ENCODE peak calls at places on chromosome 1, in eight cellular contexts. J is Right ventricle myocardium inferior; M is T47D; O is stimulated activated CD8-positive, alpha-beta memory T cell treated with anti-CD3 and anti-CD28 coated beads, Interleukin-4, amount 100 ng/mL, for 24 hours; F is NCI-H460; A is nephron progenitor cell; Z is K562; K is stimulated activated CD4-positive, alpha-beta T cell treated with anti-CD3 and anti-CD28 coated beads, Interleukin-4, amount 100 ng/mL, for 24 hours. S is an unnamed sample.
A peak's percentile ranks its signal among the peaks of the same experiment; 100 is the strongest.

GRCh38 chr1:26771643-26772321 is 16.0 kb upstream of the PIGV start:
- DNase-seq in J (no peak), A (no peak), M (no peak), O (no peak), Z (peak; percentile 87), K (peak; percentile 22), F (no peak), S (no peak)

GRCh38 chr1:229885568-229886495 is 181.2 kb upstream of the GALNT2 start:
- DNase-seq in M (no peak), O (no peak), A (no peak), K (no peak), F (no peak), J (no peak), Z (no peak), S (no peak)

GRCh38 chr1:17763995-17764394 is 8.9 kb downstream of the ACTL8 start:
- DNase-seq in A (no peak), K (no peak), M (no peak), F (no peak), J (no peak), Z (no peak), O (no peak), S (no peak)

GRCh38 chr1:6014130-6014999 is 22.1 kb upstream of the NPHP4 start:
- DNase-seq in Z (no peak), K (no peak), O (no peak), J (peak; percentile 77), A (no peak), F (no peak), M (no peak), S (no peak)

GRCh38 chr1:183685112-183685713 is 32.1 kb upstream of the APOBEC4 start:
- DNase-seq in M (peak; percentile 68), J (no peak), A (peak; percentile 11), K (peak; percentile 34), Z (peak; percentile 81), O (no peak), F (peak; percentile 71), S (no peak)

GRCh38 chr1:228074954-228075730 is 7.4 kb upstream of the ARF1 start:
- DNase-seq in O (no peak), J (peak; percentile 55), A (no peak), F (no peak), Z (no peak), M (no peak), K (no peak), S (no peak)

GRCh38 chr1:41320860-41321259 is 40.4 kb upstream of the FOXO6 start:
- DNase-seq in A (no peak), F (no peak), K (no peak), J (no peak), M (no peak), O (no peak), Z (no peak), S (no peak)

GRCh38 chr1:203402609-203403337 is 51.9 kb upstream of the FMOD start:
- DNase-seq in F (peak; percentile 6), O (no peak), K (no peak), J (no peak), A (no peak), Z (no peak), M (no peak), S (no peak)

GRCh38 chr1:28087614-28088167 is 719 bp downstream of the EYA3 start:
- DNase-seq in F (no peak), A (peak; percentile 13), K (peak; percentile 13), M (no peak), J (no peak), O (no peak), Z (no peak), S (peak; percentile 7)

GRCh38 chr1:178870944-178871343 is at the start of gene ANGPTL1:
- DNase-seq in K (no peak), A (no peak), O (no peak), M (no peak), Z (no peak), F (no peak), J (no peak), S (no peak)

GRCh38 chr1:151222130-151222529 is 23.8 kb downstream of the PIP5K1A start:
- DNase-seq in A (no peak), O (no peak), K (no peak), M (no peak), F (no peak), Z (no peak), J (no peak), S (no peak)